ENCODE peak calls at places on chromosomes 2 and 18, in ten cellular contexts. N, M, Y, Q, E, K, O, V, C and I are unnamed samples.
A peak's percentile ranks its signal among the peaks of the same experiment; 100 is the strongest.

GRCh38 chr2:63013448-63013847 is 37.2 kb upstream of the OTX1 start:
- DNase-seq in N (no peak), M (no peak), Y (no peak), Q (no peak), E (no peak), K (no peak), O (no peak), V (no peak), C (no peak), I (no peak)

GRCh38 chr2:46521215-46521683 is 41.9 kb downstream of the TMEM247 start:
- DNase-seq in N (no peak), M (no peak), Y (no peak), Q (no peak), E (peak; percentile 78), K (peak; percentile 44), O (peak; percentile 62), V (peak; percentile 84), C (no peak), I (no peak)

GRCh38 chr2:179751184-179751809 is 110.1 kb downstream of the ZNF385B start:
- DNase-seq in N (no peak), M (no peak), Y (no peak), Q (peak; percentile 36), E (peak; percentile 58), K (peak; percentile 45), O (no peak), V (peak; percentile 47), C (no peak), I (no peak)

GRCh38 chr18:36688020-36688965 is 140.5 kb downstream of the TPGS2 start:
- DNase-seq in N (peak; percentile 78), M (peak; percentile 12), Y (no peak), Q (peak; percentile 81), E (peak; percentile 75), K (peak; percentile 77), O (no peak), V (peak; percentile 74), C (peak; percentile 70), I (peak; percentile 80)

GRCh38 chr2:239328306-239329191 is 72.3 kb downstream of the HDAC4 start:
- DNase-seq in N (no peak), M (no peak), Y (peak; percentile 93), Q (no peak), E (peak; percentile 91), K (peak; percentile 94), O (peak; percentile 26), V (peak; percentile 98), C (no peak), I (no peak)

GRCh38 chr2:173957517-173957916 is 7.7 kb downstream of the SP3 start:
- DNase-seq in N (no peak), M (no peak), Y (no peak), Q (no peak), E (no peak), K (no peak), O (no peak), V (peak; percentile 37), C (no peak), I (no peak)

GRCh38 chr2:240319221-240319854 is 116.1 kb upstream of the GPC1 start:
- DNase-seq in N (no peak), M (no peak), Y (no peak), Q (no peak), E (peak; percentile 79), K (no peak), O (no peak), V (peak; percentile 21), C (no peak), I (no peak)

GRCh38 chr18:45108754-45109153 is 428.1 kb downstream of the SETBP1 start:
- DNase-seq in N (no peak), M (no peak), Y (no peak), Q (no peak), E (no peak), K (no peak), O (no peak), V (no peak), C (no peak), I (no peak)

GRCh38 chr2:59963157-59963556 is 590.3 kb downstream of the BCL11A start:
- DNase-seq in N (no peak), M (no peak), Y (no peak), Q (no peak), E (no peak), K (no peak), O (no peak), V (no peak), C (no peak), I (no peak)

GRCh38 chr2:189178007-189178406 is 1.6 kb downstream of the COL5A2 start:
- DNase-seq in N (no peak), M (no peak), Y (no peak), Q (peak; percentile 6), E (peak; percentile 59), K (peak; percentile 67), O (no peak), V (peak; percentile 51), C (no peak), I (no peak)

GRCh38 chr2:1584691-1585485 is 159.4 kb downstream of the PXDN start:
- DNase-seq in N (no peak), M (no peak), Y (no peak), Q (no peak), E (peak; percentile 25), K (no peak), O (no peak), V (no peak), C (no peak), I (no peak)
- TF ChIP-seq CTCF in N (no peak), M (no peak), Y (no peak), Q (no peak), E (peak; percentile 21), K (peak; percentile 39), O (peak; percentile 19), V (no peak), C (no peak), I (no peak)

GRCh38 chr2:18740428-18740827 is 151.1 kb upstream of the NT5C1B start:
- DNase-seq in N (no peak), M (no peak), Y (no peak), Q (no peak), E (peak; percentile 46), K (peak; percentile 66), O (no peak), V (peak; percentile 69), C (no peak), I (no peak)

GRCh38 chr2:18745431-18746272 is 156.3 kb upstream of the NT5C1B start:
- DNase-seq in N (no peak), M (no peak), Y (no peak), Q (no peak), E (no peak), K (no peak), O (no peak), V (no peak), C (no peak), I (no peak)

GRCh38 chr2:18741888-18742287 is 152.5 kb upstream of the NT5C1B start:
- DNase-seq in N (no peak), M (no peak), Y (no peak), Q (no peak), E (no peak), K (no peak), O (no peak), V (peak; percentile 79), C (no peak), I (no peak)

DNA sequence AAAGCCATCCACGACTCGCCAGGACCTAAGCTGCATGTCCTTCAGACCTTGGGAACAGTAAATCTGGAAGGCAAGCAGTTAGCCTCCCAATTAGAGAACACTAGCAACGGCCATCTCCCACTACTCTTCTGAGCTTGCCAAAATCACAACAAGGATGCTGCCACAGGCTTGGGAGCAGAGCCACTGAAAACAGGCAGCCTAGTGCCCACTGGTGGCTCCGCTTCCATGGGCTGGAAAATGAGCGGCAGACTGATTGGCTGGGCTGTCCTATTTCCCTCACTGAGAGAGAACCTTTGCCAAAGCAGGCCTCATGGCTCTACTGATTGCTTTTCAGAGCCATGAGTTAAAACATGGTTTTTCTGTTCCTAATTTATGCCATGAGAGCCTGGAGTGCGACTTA is 153.0 kb upstream of the NT5C1B start:
- DNase-seq in N (no peak), M (no peak), Y (no peak), Q (no peak), E (no peak), K (no peak), O (no peak), V (no peak), C (no peak), I (no peak)
- TF ChIP-seq CTCF in N (no peak), M (no peak), Y (no peak), Q (no peak), E (peak; percentile 0), K (peak; percentile 23), O (no peak), V (no peak), C (no peak), I (no peak)

DNA sequence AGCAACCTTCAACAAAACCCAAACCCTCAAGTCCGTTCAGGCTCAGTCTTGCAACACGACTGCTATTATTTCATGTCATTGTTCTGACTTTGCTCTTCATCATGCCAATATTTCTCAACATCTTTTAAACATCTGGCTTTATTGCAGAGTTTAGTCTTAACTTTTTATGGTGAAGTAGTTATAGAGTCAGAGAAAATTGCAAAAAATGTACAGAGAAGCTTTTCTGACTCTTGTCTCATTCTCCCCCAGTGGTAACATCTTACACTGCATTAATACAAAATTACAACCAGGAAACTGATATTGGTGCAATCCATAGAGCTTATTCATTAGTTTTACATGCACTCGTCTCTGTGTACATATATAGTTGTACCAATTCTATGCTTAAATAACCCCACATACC is 3.9 kb downstream of the MARCO start:
- DNase-seq in N (no peak), M (no peak), Y (no peak), Q (peak; percentile 25), E (peak; percentile 25), K (no peak), O (no peak), V (no peak), C (no peak), I (no peak)
- TF ChIP-seq CTCF in N (no peak), M (no peak), Y (no peak), Q (no peak), E (no peak), K (no peak), O (no peak), V (no peak), C (peak; percentile 23), I (no peak)

GRCh38 chr2:205858781-205859478 is 176.6 kb downstream of the NRP2 start:
- DNase-seq in N (no peak), M (no peak), Y (no peak), Q (peak; percentile 10), E (peak; percentile 31), K (no peak), O (no peak), V (peak; percentile 11), C (no peak), I (no peak)
- TF ChIP-seq CTCF in N (no peak), M (no peak), Y (no peak), Q (no peak), E (no peak), K (no peak), O (no peak), V (no peak), C (no peak), I (no peak)